ENCODE peak calls at places on chromosomes 6 and 20, in five cellular contexts. R, G, M, D and S are unnamed samples.

GRCh38 chr6:46421939-46422338 is 69.3 kb downstream of the RCAN2 start:
- DNase-seq in R (no peak), G (no peak), M (no peak), D (no peak), S (peak)

GRCh38 chr6:118542184-118542952 is 5.7 kb upstream of the PLN start:
- DNase-seq in R (no peak), G (no peak), M (peak), D (no peak), S (no peak)

GRCh38 chr20:6492396-6493055 is 275.0 kb upstream of the BMP2 start:
- DNase-seq in R (peak), G (no peak), M (peak), D (no peak), S (no peak)

GRCh38 chr20:50278684-50279531 is 88.3 kb downstream of the CEBPB start:
- DNase-seq in R (no peak), G (no peak), M (no peak), D (no peak), S (no peak)

GRCh38 chr20:48523191-48523757 is 304.5 kb downstream of the PREX1 start:
- DNase-seq in R (peak), G (peak), M (peak), D (peak), S (peak)

GRCh38 chr20:46316984-46317684 is 8.8 kb upstream of the CDH22 start:
- DNase-seq in R (no peak), G (no peak), M (no peak), D (no peak), S (no peak)

GRCh38 chr6:25899123-25899522 is 25.1 kb upstream of the SLC17A3 start:
- DNase-seq in R (no peak), G (no peak), M (no peak), D (no peak), S (no peak)

GRCh38 chr6:135488023-135488422 is 9.5 kb downstream of the AHI1 start:
- DNase-seq in R (no peak), G (no peak), M (peak), D (no peak), S (no peak)

GRCh38 chr6:170358496-170358895 is 51.9 kb downstream of the FAM120B start:
- DNase-seq in R (no peak), G (no peak), M (no peak), D (no peak), S (no peak)

GRCh38 chr6:16623029-16623653 is 138.1 kb downstream of the ATXN1 start:
- DNase-seq in R (no peak), G (no peak), M (peak), D (no peak), S (no peak)

GRCh38 chr20:62142252-62143117 is 709 bp downstream of the PSMA7 start:
- DNase-seq in R (no peak), G (no peak), M (no peak), D (no peak), S (peak)

GRCh38 chr6:52227495-52227894 is 16.8 kb downstream of the IL17F start:
- DNase-seq in R (no peak), G (no peak), M (peak), D (peak), S (no peak)

GRCh38 chr6:114284281-114284680 is 58.5 kb downstream of the HS3ST5 start:
- DNase-seq in R (no peak), G (no peak), M (no peak), D (no peak), S (no peak)

GRCh38 chr6:16436550-16436949 is 198.2 kb downstream of the GMPR start:
- DNase-seq in R (no peak), G (no peak), M (no peak), D (no peak), S (no peak)

GRCh38 chr6:151962246-151962846 is 154.9 kb downstream of the ESR1 start:
- DNase-seq in R (no peak), G (no peak), M (no peak), D (no peak), S (no peak)

GRCh38 chr6:128641701-128642100 is 121.3 kb upstream of the PTPRK start:
- DNase-seq in R (no peak), G (no peak), M (peak), D (no peak), S (no peak)

GRCh38 chr20:20843982-20844381 is 131.5 kb upstream of the RALGAPA2 start:
- DNase-seq in R (no peak), G (no peak), M (no peak), D (no peak), S (no peak)

GRCh38 chr6:72425003-72425681 is 196.7 kb upstream of the KCNQ5 start:
- DNase-seq in R (no peak), G (no peak), M (peak), D (no peak), S (no peak)

GRCh38 chr20:23141016-23141415 is 54.9 kb upstream of the CD93 start:
- DNase-seq in R (no peak), G (no peak), M (no peak), D (no peak), S (no peak)

GRCh38 chr20:57657537-57658446 is 37.6 kb upstream of the ZBP1 start:
- DNase-seq in R (no peak), G (no peak), M (no peak), D (peak), S (no peak)

GRCh38 chr20:1467355-1468116 is 887 bp upstream of the NSFL1C start:
- DNase-seq in R (no peak), G (no peak), M (no peak), D (peak), S (no peak)

GRCh38 chr6:124400600-124400999 is 561.6 kb upstream of the RNF217 start:
- DNase-seq in R (no peak), G (no peak), M (no peak), D (no peak), S (no peak)

GRCh38 chr6:25757936-25758642 is 3.5 kb downstream of the SLC17A4 start:
- DNase-seq in R (no peak), G (no peak), M (no peak), D (no peak), S (no peak)

GRCh38 chr20:48846516-48847492 is 19.0 kb upstream of the PREX1 start:
- DNase-seq in R (peak), G (no peak), M (no peak), D (peak), S (peak)

GRCh38 chr6:170221052-170221752 is 69.7 kb downstream of the DLL1 start:
- DNase-seq in R (no peak), G (no peak), M (no peak), D (no peak), S (no peak)

GRCh38 chr20:1298166-1298565 is 30.8 kb downstream of the SDCBP2 start:
- DNase-seq in R (no peak), G (no peak), M (no peak), D (no peak), S (no peak)

GRCh38 chr6:134099770-134100169 is 47.3 kb upstream of the SLC2A12 start:
- DNase-seq in R (no peak), G (no peak), M (no peak), D (no peak), S (no peak)

GRCh38 chr6:68826501-68826900 is 191.4 kb downstream of the ADGRB3 start:
- DNase-seq in R (no peak), G (no peak), M (no peak), D (no peak), S (no peak)

GRCh38 chr6:166629628-166630027 is 2.6 kb upstream of the RPS6KA2 start:
- DNase-seq in R (no peak), G (no peak), M (peak), D (no peak), S (no peak)

GRCh38 chr20:52645822-52646221 is 326.3 kb upstream of the TSHZ2 start:
- DNase-seq in R (no peak), G (no peak), M (no peak), D (no peak), S (no peak)

GRCh38 chr20:2820896-2821869 is 5.0 kb downstream of the TMEM239 start:
- DNase-seq in R (no peak), G (no peak), M (no peak), D (no peak), S (peak)

GRCh38 chr6:48490658-48491057 is 379.7 kb upstream of the PTCHD4 start:
- DNase-seq in R (no peak), G (no peak), M (no peak), D (no peak), S (no peak)

GRCh38 chr20:4375881-4376280 is 345.8 kb upstream of the PRND start:
- DNase-seq in R (no peak), G (no peak), M (peak), D (no peak), S (no peak)

GRCh38 chr6:41334482-41335023 is 855 bp upstream of the NCR2 start:
- DNase-seq in R (no peak), G (no peak), M (no peak), D (no peak), S (no peak)

GRCh38 chr20:9081423-9081966 is 12.6 kb downstream of the PLCB4 start:
- DNase-seq in R (no peak), G (no peak), M (peak), D (no peak), S (no peak)

GRCh38 chr20:63640086-63640485 is 13.1 kb downstream of the STMN3 start:
- DNase-seq in R (no peak), G (no peak), M (no peak), D (no peak), S (no peak)

GRCh38 chr6:17865243-17865642 is 122.2 kb downstream of the KIF13A start:
- DNase-seq in R (no peak), G (no peak), M (peak), D (no peak), S (no peak)

DNA sequence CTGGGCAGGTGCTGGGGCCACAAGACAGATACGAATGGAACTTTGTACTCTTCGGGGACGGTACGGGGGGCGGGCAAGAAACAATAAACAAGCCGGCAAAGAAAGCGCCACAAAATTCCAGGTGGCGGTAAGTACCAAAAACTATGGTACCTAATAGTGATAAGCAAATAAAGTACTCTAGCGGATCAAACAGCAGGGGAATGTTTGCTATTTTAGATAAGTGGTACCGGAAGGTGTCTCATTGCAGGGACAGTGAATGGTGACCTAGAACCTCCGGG is 15.1 kb upstream of the RIPK1 start:
- DNase-seq in R (no peak), G (no peak), M (no peak), D (no peak), S (no peak)
- TF ChIP-seq CTCF in R (no peak), G (no peak), M (no peak), D (no peak), S (no peak)

GRCh38 chr6:43878127-43878634 is 108.2 kb downstream of the VEGFA start:
- DNase-seq in R (no peak), G (no peak), M (no peak), D (no peak), S (no peak)
- TF ChIP-seq CTCF in R (no peak), G (no peak), M (no peak), D (no peak), S (no peak)

GRCh38 chr6:44843734-44844133 is 456.2 kb downstream of the CDC5L start:
- DNase-seq in R (no peak), G (no peak), M (no peak), D (no peak), S (no peak)
- TF ChIP-seq CTCF in R (no peak), G (no peak), M (no peak), D (no peak), S (no peak)

GRCh38 chr6:84687487-84687886 is 76.9 kb downstream of the TBX18 start:
- DNase-seq in R (no peak), G (no peak), M (no peak), D (no peak), S (no peak)

GRCh38 chr6:84688187-84688878 is 76.1 kb downstream of the TBX18 start:
- DNase-seq in R (no peak), G (no peak), M (no peak), D (no peak), S (no peak)

GRCh38 chr6:84681693-84682326 is 82.6 kb downstream of the TBX18 start:
- DNase-seq in R (no peak), G (no peak), M (no peak), D (no peak), S (no peak)

GRCh38 chr6:84685983-84686584 is 78.3 kb downstream of the TBX18 start:
- DNase-seq in R (peak), G (peak), M (peak), D (no peak), S (no peak)
- TF ChIP-seq CTCF in R (peak), G (peak), M (peak), D (peak), S (peak)

GRCh38 chr6:42467651-42468050 is 15.9 kb upstream of the TRERF1 start:
- DNase-seq in R (no peak), G (no peak), M (no peak), D (no peak), S (no peak)

GRCh38 chr6:42468273-42468672 is 16.5 kb upstream of the TRERF1 start:
- DNase-seq in R (no peak), G (no peak), M (no peak), D (no peak), S (no peak)

GRCh38 chr6:42471714-42472113 is 20.0 kb upstream of the TRERF1 start:
- DNase-seq in R (no peak), G (no peak), M (no peak), D (no peak), S (no peak)

DNA sequence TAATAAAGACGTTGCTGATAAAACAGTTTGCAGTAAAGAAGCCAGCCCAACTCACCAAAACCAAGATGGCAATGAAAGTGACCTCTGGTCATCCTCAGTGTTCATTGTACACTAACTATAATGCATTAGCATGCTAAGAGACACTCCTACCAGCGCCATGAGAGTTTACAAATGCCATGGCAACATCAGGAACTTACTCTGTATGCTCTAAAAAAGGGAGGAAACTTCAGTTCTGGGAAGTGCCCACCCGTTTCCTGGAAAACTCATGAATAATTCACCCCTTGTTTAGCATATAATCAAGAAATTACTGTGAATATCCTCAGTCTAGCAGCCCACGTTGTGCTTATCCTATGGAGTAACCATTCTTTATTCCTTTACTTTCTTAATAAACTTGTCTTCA is 19.4 kb upstream of the TRERF1 start:
- DNase-seq in R (no peak), G (no peak), M (no peak), D (no peak), S (no peak)
- TF ChIP-seq CTCF in R (no peak), G (no peak), M (no peak), D (no peak), S (no peak)

GRCh38 chr6:158777510-158777909 is 41.7 kb downstream of the EZR start:
- DNase-seq in R (no peak), G (no peak), M (no peak), D (no peak), S (no peak)

GRCh38 chr6:158775832-158776231 is 43.3 kb downstream of the EZR start:
- DNase-seq in R (no peak), G (no peak), M (no peak), D (no peak), S (no peak)

GRCh38 chr6:158774734-158775449 is 44.3 kb downstream of the EZR start:
- DNase-seq in R (no peak), G (no peak), M (no peak), D (no peak), S (no peak)

GRCh38 chr6:158778005-158778527 is 41.1 kb downstream of the EZR start:
- DNase-seq in R (no peak), G (no peak), M (no peak), D (no peak), S (no peak)

GRCh38 chr6:158776737-158777136 is 42.4 kb downstream of the EZR start:
- DNase-seq in R (no peak), G (no peak), M (no peak), D (no peak), S (no peak)
- TF ChIP-seq CTCF in R (no peak), G (no peak), M (no peak), D (no peak), S (no peak)

GRCh38 chr6:168032383-168032760 is 34.9 kb downstream of the KIF25 start:
- DNase-seq in R (no peak), G (no peak), M (peak), D (no peak), S (no peak)
- TF ChIP-seq CTCF in R (no peak), G (no peak), M (peak), D (no peak), S (no peak)

DNA sequence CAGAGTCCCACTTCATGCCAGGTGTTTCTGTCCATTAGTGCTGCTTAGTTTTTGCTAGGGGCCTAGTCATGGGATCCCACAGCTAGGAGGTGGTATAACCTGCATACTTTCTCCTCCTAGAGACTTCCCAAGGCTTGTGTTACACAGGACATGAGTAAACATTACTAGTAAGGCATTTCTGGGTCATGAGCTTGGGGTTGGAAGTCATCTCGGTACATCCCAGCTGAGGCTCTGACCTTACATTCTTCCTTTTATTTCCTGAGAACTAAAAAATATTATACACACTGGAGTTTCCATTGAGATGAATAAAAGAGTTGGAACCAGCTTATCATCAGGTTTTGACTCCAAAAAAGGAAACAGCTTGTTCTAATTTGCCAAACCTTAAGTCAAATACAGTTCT is 20.9 kb upstream of the PNPLA1 start:
- DNase-seq in R (no peak), G (no peak), M (peak), D (no peak), S (no peak)
- TF ChIP-seq CTCF in R (no peak), G (no peak), M (no peak), D (no peak), S (no peak)

GRCh38 chr6:155493026-155493693 is 37.5 kb upstream of the NOX3 start:
- DNase-seq in R (no peak), G (no peak), M (no peak), D (no peak), S (no peak)

GRCh38 chr6:155493694-155494143 is 38.1 kb upstream of the NOX3 start:
- DNase-seq in R (no peak), G (peak), M (peak), D (peak), S (no peak)

GRCh38 chr6:155497273-155497672 is 41.6 kb upstream of the NOX3 start:
- DNase-seq in R (no peak), G (no peak), M (no peak), D (no peak), S (no peak)

GRCh38 chr6:155492061-155492735 is 36.6 kb upstream of the NOX3 start:
- DNase-seq in R (no peak), G (no peak), M (no peak), D (no peak), S (no peak)

DNA sequence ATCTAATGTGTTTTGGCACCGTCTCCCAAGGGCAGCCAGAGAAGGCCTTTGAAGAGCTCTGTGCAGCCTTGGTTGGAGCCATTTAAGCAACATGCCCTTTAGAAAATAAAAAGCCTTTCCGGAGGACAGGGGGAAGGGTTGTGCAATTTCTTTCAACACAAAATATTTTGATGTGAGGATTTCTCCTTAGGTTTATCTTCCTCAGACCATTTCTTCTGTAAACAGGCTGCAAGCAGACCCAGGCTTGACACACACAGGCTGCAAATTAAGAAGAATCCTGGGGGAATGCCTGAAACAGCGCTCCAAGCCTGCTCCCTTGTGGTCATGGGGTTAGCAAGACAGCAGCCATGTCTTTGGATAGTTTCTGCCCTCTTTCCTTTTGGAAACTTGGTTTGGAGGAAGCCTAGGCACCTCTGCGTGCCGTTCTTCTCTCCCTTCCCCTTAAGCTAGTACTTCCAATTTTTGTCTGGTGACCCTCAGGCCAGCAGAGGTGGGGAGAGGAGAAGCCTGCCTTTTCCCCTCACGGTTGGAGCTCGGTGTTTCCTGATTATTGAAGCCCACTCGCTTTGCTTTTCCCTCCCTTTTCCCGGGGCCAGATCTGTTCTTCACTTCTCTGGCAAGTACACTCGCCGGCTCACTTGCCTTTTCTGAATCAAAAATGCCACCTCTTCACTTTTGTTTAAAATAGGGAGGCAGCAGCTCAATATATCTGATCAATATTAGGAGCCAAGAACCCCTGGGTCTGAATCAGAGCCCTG is 39.6 kb upstream of the NOX3 start:
- DNase-seq in R (no peak), G (no peak), M (peak), D (no peak), S (peak)
- TF ChIP-seq CTCF in R (no peak), G (peak), M (peak), D (peak), S (peak)

GRCh38 chr6:157251565-157252247 is 71.6 kb downstream of the TMEM242 start:
- DNase-seq in R (no peak), G (no peak), M (no peak), D (no peak), S (no peak)

GRCh38 chr6:157253699-157254098 is 69.6 kb downstream of the TMEM242 start:
- DNase-seq in R (no peak), G (no peak), M (no peak), D (no peak), S (no peak)

GRCh38 chr6:157253017-157253416 is 70.3 kb downstream of the TMEM242 start:
- DNase-seq in R (no peak), G (no peak), M (no peak), D (no peak), S (no peak)

GRCh38 chr6:157258878-157259277 is 64.4 kb downstream of the TMEM242 start:
- DNase-seq in R (no peak), G (no peak), M (no peak), D (no peak), S (no peak)

GRCh38 chr6:157255079-157255478 is 68.2 kb downstream of the TMEM242 start:
- DNase-seq in R (no peak), G (no peak), M (no peak), D (no peak), S (no peak)
- TF ChIP-seq CTCF in R (no peak), G (no peak), M (no peak), D (no peak), S (no peak)